ENCODE peak calls at places on chromosomes 5 and 9, in four cellular contexts. One of them, this sample, is unnamed. For H3K27me3, the result is how much of the 10 kb centered on the place peaks cover.

GRCh38 chr9:123358181-123358894 is 2.3 kb downstream of the CRB2 start:
- DNase-seq in GM23338: peak
- DNase-seq in upper lobe of right lung: no peak
- DNase-seq in stomach: no peak
- DNase-seq in this sample: no peak

GRCh38 chr5:139642891-139643871 is 5.0 kb upstream of the CXXC5 start:
- DNase-seq in upper lobe of right lung: peak
- DNase-seq in stomach: peak
- DNase-seq in GM23338: no peak
- DNase-seq in this sample: no peak

GRCh38 chr9:18472915-18473314 is 1.0 kb upstream of the ADAMTSL1 start:
- DNase-seq in stomach: no peak
- DNase-seq in upper lobe of right lung: no peak
- DNase-seq in GM23338: no peak
- DNase-seq in this sample: no peak

GRCh38 chr5:31731016-31731415 is 92.1 kb downstream of the PDZD2 start:
- DNase-seq in stomach: no peak
- DNase-seq in GM23338: peak
- DNase-seq in upper lobe of right lung: no peak
- DNase-seq in this sample: no peak

GRCh38 chr5:33299621-33300208 is 141.1 kb upstream of the TARS1 start:
- DNase-seq in GM23338: peak
- DNase-seq in stomach: no peak
- DNase-seq in upper lobe of right lung: no peak
- DNase-seq in this sample: no peak

GRCh38 chr9:96453625-96454024 is 3.7 kb downstream of the HABP4 start:
- DNase-seq in upper lobe of right lung: no peak
- DNase-seq in stomach: no peak
- DNase-seq in GM23338: peak
- DNase-seq in this sample: peak

GRCh38 chr9:23962101-23962500 is 136.1 kb upstream of the ELAVL2 start:
- DNase-seq in GM23338: peak
- DNase-seq in upper lobe of right lung: no peak
- DNase-seq in stomach: no peak
- DNase-seq in this sample: no peak

GRCh38 chr5:35230043-35230611 is at the start of gene PRLR:
- DNase-seq in stomach: peak
- DNase-seq in upper lobe of right lung: peak
- DNase-seq in GM23338: peak
- DNase-seq in this sample: peak

GRCh38 chr9:129962376-129962765 is 80.6 kb downstream of the FNBP1 start:
- DNase-seq in GM23338: peak
- DNase-seq in upper lobe of right lung: no peak
- DNase-seq in stomach: no peak
- DNase-seq in this sample: peak

GRCh38 chr5:96374653-96375052 is 58.4 kb downstream of the PCSK1 start:
- DNase-seq in upper lobe of right lung: no peak
- DNase-seq in stomach: no peak
- DNase-seq in GM23338: no peak
- DNase-seq in this sample: no peak

GRCh38 chr5:103466494-103466893 is 96.1 kb downstream of the NUDT12 start:
- DNase-seq in upper lobe of right lung: no peak
- DNase-seq in GM23338: no peak
- DNase-seq in stomach: no peak
- DNase-seq in this sample: no peak

GRCh38 chr5:154031923-154032489 is 6.7 kb downstream of the FAM114A2 start:
- DNase-seq in upper lobe of right lung: no peak
- DNase-seq in GM23338: no peak
- DNase-seq in stomach: no peak
- DNase-seq in this sample: no peak

GRCh38 chr5:175778951-175779475 is 92.4 kb upstream of the CPLX2 start:
- DNase-seq in stomach: no peak
- DNase-seq in upper lobe of right lung: no peak
- DNase-seq in GM23338: peak
- DNase-seq in this sample: no peak

GRCh38 chr9:7150153-7150890 is 392.5 kb downstream of the KDM4C start:
- DNase-seq in upper lobe of right lung: no peak
- DNase-seq in stomach: no peak
- DNase-seq in GM23338: no peak
- DNase-seq in this sample: no peak

GRCh38 chr9:115606851-115607250 is 488.9 kb upstream of the TNC start:
- DNase-seq in GM23338: no peak
- DNase-seq in upper lobe of right lung: no peak
- DNase-seq in stomach: no peak
- DNase-seq in this sample: no peak

GRCh38 chr9:110994771-110995241 is 43.5 kb downstream of the LPAR1 start:
- DNase-seq in upper lobe of right lung: no peak
- DNase-seq in stomach: no peak
- DNase-seq in GM23338: no peak
- DNase-seq in this sample: no peak

GRCh38 chr9:129145841-129146292 is 32.2 kb downstream of the IER5L start:
- DNase-seq in upper lobe of right lung: no peak
- DNase-seq in GM23338: peak
- DNase-seq in stomach: no peak
- DNase-seq in this sample: peak

GRCh38 chr5:28281381-28281780 is 1243.0 kb upstream of the CDH9 start:
- DNase-seq in GM23338: no peak
- DNase-seq in stomach: no peak
- DNase-seq in upper lobe of right lung: no peak
- DNase-seq in this sample: no peak

GRCh38 chr5:3218096-3218495 is 377.5 kb upstream of the IRX1 start:
- DNase-seq in GM23338: no peak
- DNase-seq in upper lobe of right lung: no peak
- DNase-seq in stomach: peak
- DNase-seq in this sample: peak

GRCh38 chr5:198941-199820 is 7.9 kb downstream of the LRRC14B start:
- DNase-seq in upper lobe of right lung: no peak
- DNase-seq in stomach: no peak
- DNase-seq in GM23338: no peak
- DNase-seq in this sample: no peak

GRCh38 chr5:36389245-36389644 is 87.5 kb upstream of the RANBP3L start:
- DNase-seq in stomach: no peak
- DNase-seq in GM23338: no peak
- DNase-seq in upper lobe of right lung: no peak
- DNase-seq in this sample: no peak

GRCh38 chr5:25950681-25951080 is 1087.7 kb downstream of the CDH9 start:
- DNase-seq in upper lobe of right lung: no peak
- DNase-seq in GM23338: no peak
- DNase-seq in stomach: no peak
- DNase-seq in this sample: no peak

GRCh38 chr9:95008151-95008771 is 281.8 kb downstream of the AOPEP start:
- DNase-seq in GM23338: no peak
- DNase-seq in stomach: no peak
- DNase-seq in upper lobe of right lung: no peak
- DNase-seq in this sample: no peak

GRCh38 chr9:20832775-20833174 is 148.7 kb downstream of the FOCAD start:
- DNase-seq in upper lobe of right lung: no peak
- DNase-seq in stomach: no peak
- DNase-seq in GM23338: no peak
- DNase-seq in this sample: no peak

GRCh38 chr9:90095682-90096081 is 490.9 kb downstream of the GADD45G start:
- DNase-seq in stomach: no peak
- DNase-seq in GM23338: peak
- DNase-seq in upper lobe of right lung: no peak
- DNase-seq in this sample: no peak

GRCh38 chr5:96733771-96734498 is 71.8 kb downstream of the CAST start:
- DNase-seq in GM23338: peak
- DNase-seq in upper lobe of right lung: no peak
- DNase-seq in stomach: no peak
- DNase-seq in this sample: no peak

GRCh38 chr9:114507726-114508125 is 2.5 kb upstream of the WHRN start:
- DNase-seq in upper lobe of right lung: no peak
- DNase-seq in GM23338: peak
- DNase-seq in stomach: no peak
- DNase-seq in this sample: no peak

GRCh38 chr9:128972956-128973355 is 25.5 kb downstream of the NUP188 start:
- DNase-seq in GM23338: no peak
- DNase-seq in upper lobe of right lung: no peak
- DNase-seq in stomach: peak
- DNase-seq in this sample: no peak

GRCh38 chr5:116572375-116573278 is 2.0 kb downstream of the SEMA6A start:
- DNase-seq in stomach: peak
- DNase-seq in upper lobe of right lung: peak
- DNase-seq in GM23338: peak
- DNase-seq in this sample: no peak

GRCh38 chr9:31597977-31598376 is 786.5 kb upstream of the ACO1 start:
- DNase-seq in upper lobe of right lung: no peak
- DNase-seq in stomach: no peak
- DNase-seq in GM23338: no peak
- DNase-seq in this sample: no peak

GRCh38 chr9:9949948-9950347 is 662.9 kb downstream of the PTPRD start:
- DNase-seq in stomach: no peak
- DNase-seq in upper lobe of right lung: no peak
- DNase-seq in GM23338: no peak
- DNase-seq in this sample: no peak

GRCh38 chr9:122463828-122464632 is 13.7 kb downstream of the OR1J1 start:
- DNase-seq in stomach: no peak
- DNase-seq in GM23338: peak
- DNase-seq in upper lobe of right lung: no peak
- DNase-seq in this sample: no peak

GRCh38 chr9:71820516-71820915 is 52.2 kb upstream of the CEMIP2 start:
- DNase-seq in GM23338: no peak
- DNase-seq in stomach: no peak
- DNase-seq in upper lobe of right lung: no peak
- DNase-seq in this sample: no peak

GRCh38 chr5:79990205-79990597 is 861 bp downstream of the MTX3 start:
- DNase-seq in GM23338: no peak
- DNase-seq in stomach: no peak
- DNase-seq in upper lobe of right lung: no peak
- DNase-seq in this sample: no peak

GRCh38 chr9:92961627-92962302 is 14.4 kb downstream of the FGD3 start:
- DNase-seq in upper lobe of right lung: peak
- DNase-seq in stomach: peak
- DNase-seq in GM23338: no peak
- DNase-seq in this sample: no peak

GRCh38 chr5:77129386-77129785 is 42.3 kb upstream of the ZBED3 start:
- DNase-seq in GM23338: peak
- DNase-seq in upper lobe of right lung: no peak
- DNase-seq in stomach: no peak
- DNase-seq in this sample: no peak

GRCh38 chr9:76891874-76892273 is 14.0 kb downstream of the PRUNE2 start:
- DNase-seq in GM23338: no peak
- DNase-seq in stomach: no peak
- DNase-seq in upper lobe of right lung: no peak
- DNase-seq in this sample: no peak

GRCh38 chr9:92206490-92206889 is 87.0 kb downstream of the IARS1 start:
- DNase-seq in stomach: no peak
- DNase-seq in upper lobe of right lung: no peak
- DNase-seq in GM23338: no peak
- DNase-seq in this sample: no peak

GRCh38 chr5:68644971-68645370 is 429.4 kb downstream of the PIK3R1 start:
- DNase-seq in stomach: no peak
- DNase-seq in upper lobe of right lung: no peak
- DNase-seq in GM23338: no peak
- DNase-seq in this sample: no peak

GRCh38 chr5:38582662-38583061 is 26.2 kb upstream of the LIFR start:
- DNase-seq in GM23338: no peak
- DNase-seq in upper lobe of right lung: no peak
- DNase-seq in stomach: no peak
- DNase-seq in this sample: no peak

GRCh38 chr5:38579105-38579504 is 22.7 kb upstream of the LIFR start:
- DNase-seq in stomach: no peak
- DNase-seq in upper lobe of right lung: no peak
- DNase-seq in GM23338: no peak
- DNase-seq in this sample: no peak

GRCh38 chr5:38576442-38576841 is 20.0 kb upstream of the LIFR start:
- DNase-seq in GM23338: no peak
- DNase-seq in stomach: peak
- DNase-seq in upper lobe of right lung: no peak
- DNase-seq in this sample: no peak

GRCh38 chr5:38574009-38574408 is 17.6 kb upstream of the LIFR start:
- DNase-seq in upper lobe of right lung: no peak
- DNase-seq in stomach: no peak
- DNase-seq in GM23338: no peak
- DNase-seq in this sample: no peak

GRCh38 chr5:38576971-38577684 is 20.7 kb upstream of the LIFR start:
- DNase-seq in upper lobe of right lung: no peak
- DNase-seq in stomach: no peak
- DNase-seq in GM23338: no peak
- DNase-seq in this sample: no peak
- H3K4me3 ChIP-seq in upper lobe of right lung: no peak
- H3K4me3 ChIP-seq in stomach: no peak
- H3K4me3 ChIP-seq in GM23338: no peak
- H3K4me3 ChIP-seq in this sample: no peak

GRCh38 chr5:135031146-135031812 is 2.7 kb downstream of the PITX1 start:
- DNase-seq in stomach: no peak
- DNase-seq in upper lobe of right lung: no peak
- DNase-seq in GM23338: peak
- DNase-seq in this sample: no peak
- H3K27me3 ChIP-seq in stomach: half or more
- H3K27me3 ChIP-seq in upper lobe of right lung: half or more
- H3K27me3 ChIP-seq in GM23338: half or more
- H3K27me3 ChIP-seq in this sample: half or more

GRCh38 chr5:172902497-172903472 is 56.4 kb upstream of the RPL26L1 start:
- DNase-seq in stomach: peak
- DNase-seq in GM23338: peak
- DNase-seq in upper lobe of right lung: peak
- DNase-seq in this sample: peak
- TF ChIP-seq CTCF in stomach: peak
- TF ChIP-seq CTCF in GM23338: peak
- TF ChIP-seq CTCF in upper lobe of right lung: peak
- TF ChIP-seq CTCF in this sample: peak

DNA sequence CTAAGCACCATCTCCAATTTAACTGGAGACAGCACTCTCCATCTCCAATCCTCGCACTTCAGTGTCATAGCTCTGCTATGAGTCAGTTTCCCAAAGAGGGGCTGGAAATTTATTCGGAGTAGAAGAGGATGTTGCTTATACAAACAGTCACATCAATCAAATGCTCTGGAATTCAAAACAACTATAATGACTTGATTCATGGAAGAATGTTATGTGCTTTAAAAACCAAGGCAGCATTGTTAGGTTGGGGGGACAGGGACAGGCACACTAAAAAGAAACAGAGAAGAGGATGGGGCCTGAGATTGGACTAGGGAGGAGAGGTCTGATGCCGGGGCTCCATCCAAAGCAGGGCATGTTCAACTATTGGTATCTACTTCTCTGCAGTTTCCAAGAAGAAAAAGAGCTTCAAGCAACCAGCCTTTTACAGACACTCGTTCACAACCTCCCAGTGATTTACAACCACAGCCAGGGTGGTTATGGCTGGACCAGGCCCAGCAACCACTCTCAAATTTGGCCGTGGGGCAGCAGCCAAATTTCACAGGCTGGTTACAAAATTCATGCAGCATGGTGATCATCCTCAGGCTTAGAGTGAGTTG is 117.5 kb upstream of the ZNF366 start:
- DNase-seq in GM23338: no peak
- DNase-seq in upper lobe of right lung: no peak
- DNase-seq in stomach: no peak
- DNase-seq in this sample: no peak
- H3K4me3 ChIP-seq in GM23338: no peak
- H3K4me3 ChIP-seq in upper lobe of right lung: no peak
- H3K4me3 ChIP-seq in stomach: no peak
- H3K4me3 ChIP-seq in this sample: no peak

GRCh38 chr9:36980148-36980974 is 53.7 kb downstream of the PAX5 start:
- DNase-seq in GM23338: peak
- DNase-seq in stomach: no peak
- DNase-seq in upper lobe of right lung: peak
- DNase-seq in this sample: no peak
- H3K27me3 ChIP-seq in GM23338: under half
- H3K27me3 ChIP-seq in stomach: under half
- H3K27me3 ChIP-seq in upper lobe of right lung: half or more
- H3K27me3 ChIP-seq in this sample: under half